ENCODE peak calls at places on chromosomes 5 and 9, in ten cellular contexts. P is cardiac muscle cell, R is heart left ventricle, Q is upper lobe of right lung, U is PC-9, M is adipocyte, S is dorsolateral prefrontal cortex, G is SK-N-SH, C is stomach, L is MM.1S. F is an unnamed sample.

GRCh38 chr9:118331622-118332045 is 627.4 kb downstream of the TLR4 start:
- DNase-seq in G (no peak), Q (no peak), U (peak; percentile 55), R (peak; percentile 28), L (no peak), S (no peak), P (peak; percentile 0), C (no peak), M (no peak), F (no peak)

GRCh38 chr5:131209506-131210191 is 38.9 kb downstream of the LYRM7 start:
- DNase-seq in R (no peak), C (no peak), L (no peak), M (no peak), S (no peak), U (no peak), G (no peak), Q (no peak), P (no peak), F (no peak)

GRCh38 chr5:109100971-109101370 is 308.8 kb downstream of the PJA2 start:
- DNase-seq in G (no peak), S (no peak), L (no peak), M (no peak), U (no peak), P (no peak), Q (no peak), R (no peak), C (no peak), F (no peak)

GRCh38 chr9:123749580-123750202 is 180.2 kb downstream of the DENND1A start:
- DNase-seq in Q (no peak), M (no peak), U (no peak), C (no peak), R (no peak), G (no peak), S (no peak), L (peak; percentile 44), P (no peak), F (no peak)

GRCh38 chr9:126514037-126514821 is 99.5 kb upstream of the LMX1B start:
- DNase-seq in P (peak; percentile 46), L (no peak), C (peak; percentile 59), M (peak; percentile 83), G (peak; percentile 92), S (peak; percentile 80), U (no peak), Q (peak; percentile 85), R (peak; percentile 77), F (no peak)

GRCh38 chr5:175378444-175379028 is 65.4 kb downstream of the DRD1 start:
- DNase-seq in M (no peak), C (no peak), U (no peak), G (no peak), L (no peak), Q (no peak), S (no peak), R (no peak), P (no peak), F (no peak)

GRCh38 chr9:91711755-91712591 is 238.1 kb downstream of the ROR2 start:
- DNase-seq in R (no peak), Q (no peak), M (no peak), P (peak; percentile 43), G (no peak), U (no peak), C (no peak), L (peak; percentile 82), S (no peak), F (no peak)

GRCh38 chr5:177557041-177557647 is 2.8 kb upstream of the FAM193B start:
- DNase-seq in M (no peak), S (no peak), L (no peak), U (peak; percentile 7), P (no peak), G (no peak), Q (no peak), C (no peak), R (no peak), F (no peak)

GRCh38 chr5:56951131-56951945 is 585 bp downstream of the MIER3 start:
- DNase-seq in P (peak; percentile 20), Q (peak; percentile 66), U (no peak), L (peak; percentile 32), C (no peak), R (peak; percentile 28), S (peak; percentile 44), M (peak; percentile 56), G (peak; percentile 82), F (no peak)

GRCh38 chr9:5630038-5630507 is 1.2 kb downstream of the RIC1 start:
- DNase-seq in C (no peak), P (peak; percentile 37), S (no peak), G (peak; percentile 42), R (no peak), U (no peak), L (peak; percentile 12), M (peak; percentile 73), Q (no peak), F (no peak)

GRCh38 chr9:128702949-128703615 is 779 bp downstream of the PKN3 start:
- DNase-seq in P (no peak), L (no peak), Q (peak; percentile 69), G (peak; percentile 79), S (peak; percentile 38), C (no peak), M (peak; percentile 34), U (no peak), R (peak; percentile 51), F (no peak)

GRCh38 chr5:170432669-170433068 is 43.5 kb upstream of the KCNMB1 start:
- DNase-seq in R (no peak), P (no peak), L (no peak), C (no peak), M (no peak), S (no peak), U (no peak), Q (no peak), G (no peak), F (no peak)

GRCh38 chr5:170429014-170429413 is 39.8 kb upstream of the KCNMB1 start:
- DNase-seq in C (no peak), G (peak; percentile 28), P (peak; percentile 25), Q (no peak), M (peak; percentile 7), U (no peak), R (no peak), L (no peak), S (no peak), F (peak; percentile 11)

GRCh38 chr5:170431571-170431970 is 42.4 kb upstream of the KCNMB1 start:
- DNase-seq in R (no peak), P (no peak), M (no peak), S (no peak), C (no peak), G (no peak), L (no peak), U (no peak), Q (no peak), F (no peak)

GRCh38 chr5:170430256-170430655 is 41.1 kb upstream of the KCNMB1 start:
- DNase-seq in R (no peak), U (no peak), P (no peak), G (no peak), C (no peak), M (no peak), S (no peak), L (no peak), Q (no peak), F (no peak)

GRCh38 chr5:170430871-170431437 is 41.8 kb upstream of the KCNMB1 start:
- DNase-seq in C (no peak), L (no peak), M (no peak), S (no peak), G (peak; percentile 49), R (no peak), P (no peak), Q (no peak), U (no peak), F (no peak)
- H3K27me3 ChIP-seq in C (peaks cover 28% of the 10 kb centered on the region), L (no peaks in the 10 kb centered on the region), M (peaks cover 40% of the 10 kb centered on the region), S (peaks cover 3% of the 10 kb centered on the region), G (no peaks in the 10 kb centered on the region), R (no peaks in the 10 kb centered on the region), P (no peaks in the 10 kb centered on the region), Q (no peaks in the 10 kb centered on the region), U (peaks cover 20% of the 10 kb centered on the region), F (no peaks in the 10 kb centered on the region)

DNA sequence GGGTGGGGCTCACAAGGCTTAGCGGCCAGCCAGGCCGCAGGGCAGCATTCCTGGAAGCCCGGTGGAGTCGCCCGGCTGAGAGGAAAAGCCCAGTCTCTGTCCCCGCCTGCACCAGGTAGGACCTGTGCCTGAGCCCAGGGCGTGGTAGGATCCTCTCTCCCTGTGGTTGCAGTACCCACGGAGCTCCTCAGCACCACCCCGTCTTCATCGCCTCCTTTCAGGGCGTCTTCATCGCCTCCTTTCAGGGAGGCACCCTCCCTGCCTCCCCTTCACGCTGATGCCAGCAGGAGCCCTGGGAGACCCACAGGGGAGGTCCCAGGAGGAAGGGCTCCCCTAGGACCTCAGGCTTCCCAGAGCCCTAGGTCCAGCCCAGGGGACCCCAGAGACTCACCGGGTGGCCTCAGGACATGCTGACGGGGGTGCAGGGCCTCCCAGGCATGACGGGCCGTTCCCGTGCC is 53.3 kb upstream of the NOTCH1 start:
- DNase-seq in M (no peak), C (no peak), Q (no peak), U (peak; percentile 75), R (no peak), P (no peak), L (no peak), G (no peak), S (no peak), F (no peak)
- H3K27me3 ChIP-seq in M (peaks cover 39% of the 10 kb centered on the region), C (peaks cover 32% of the 10 kb centered on the region), Q (no peaks in the 10 kb centered on the region), U (peaks cover 28% of the 10 kb centered on the region), R (no peaks in the 10 kb centered on the region), P (no peaks in the 10 kb centered on the region), L (peaks cover 78% of the 10 kb centered on the region), G (no peaks in the 10 kb centered on the region), S (no peaks in the 10 kb centered on the region), F (no peaks in the 10 kb centered on the region)

GRCh38 chr5:2715856-2716255 is 35.6 kb downstream of the IRX2 start:
- DNase-seq in Q (no peak), C (no peak), R (no peak), M (no peak), G (no peak), P (no peak), S (no peak), L (no peak), U (no peak), F (no peak)
- H3K27me3 ChIP-seq in Q (no peaks in the 10 kb centered on the region), C (peaks cover 13% of the 10 kb centered on the region), R (no peaks in the 10 kb centered on the region), M (peaks cover 32% of the 10 kb centered on the region), G (peaks cover 9% of the 10 kb centered on the region), P (peaks cover 6% of the 10 kb centered on the region), S (peaks cover 42% of the 10 kb centered on the region), L (no peaks in the 10 kb centered on the region), U (peaks cover 100% of the 10 kb centered on the region), F (no peaks in the 10 kb centered on the region)

GRCh38 chr5:37495210-37495609 is 116.1 kb downstream of the WDR70 start:
- DNase-seq in P (peak; percentile 51), S (no peak), G (no peak), L (no peak), R (no peak), M (peak; percentile 17), Q (no peak), C (no peak), U (no peak), F (no peak)

GRCh38 chr5:37494756-37495155 is 115.6 kb downstream of the WDR70 start:
- DNase-seq in S (no peak), P (peak; percentile 1), C (peak; percentile 40), G (no peak), R (no peak), U (no peak), L (no peak), Q (no peak), M (peak; percentile 7), F (no peak)

GRCh38 chr5:37492778-37493555 is 113.8 kb downstream of the WDR70 start:
- DNase-seq in P (peak; percentile 2), Q (no peak), R (no peak), G (no peak), U (no peak), S (no peak), L (no peak), C (no peak), M (no peak), F (no peak)

GRCh38 chr5:37490411-37490810 is 111.3 kb downstream of the WDR70 start:
- DNase-seq in M (no peak), G (peak; percentile 19), L (no peak), P (no peak), R (no peak), C (no peak), S (no peak), Q (no peak), U (no peak), F (no peak)

GRCh38 chr5:37490931-37491330 is 111.8 kb downstream of the WDR70 start:
- DNase-seq in S (no peak), M (no peak), U (no peak), Q (no peak), R (no peak), L (no peak), G (no peak), P (no peak), C (no peak), F (no peak)
- H3K27me3 ChIP-seq in S (no peaks in the 10 kb centered on the region), M (no peaks in the 10 kb centered on the region), U (no peaks in the 10 kb centered on the region), Q (no peaks in the 10 kb centered on the region), R (no peaks in the 10 kb centered on the region), L (no peaks in the 10 kb centered on the region), G (no peaks in the 10 kb centered on the region), P (no peaks in the 10 kb centered on the region), C (no peaks in the 10 kb centered on the region), F (no peaks in the 10 kb centered on the region)